ENCODE peak calls at places on chromosomes 3 and 15, in nine cellular contexts. One of them, this sample, is unnamed. For H3K9me3, the result is how much of the 10 kb centered on the place peaks cover.

GRCh38 chr3:123246846-123247245 is 45.1 kb downstream of the SEC22A start:
- DNase-seq in prostate gland: no peak
- DNase-seq in IMR-90: no peak
- DNase-seq in H1: no peak
- DNase-seq in right lobe of liver: peak
- DNase-seq in A549: no peak
- DNase-seq in heart left ventricle: no peak
- DNase-seq in stomach: no peak
- DNase-seq in breast epithelium: no peak
- DNase-seq in this sample: no peak

GRCh38 chr15:29821416-29822099 is 710 bp downstream of the TJP1 start:
- DNase-seq in heart left ventricle: peak
- DNase-seq in H1: no peak
- DNase-seq in stomach: peak
- DNase-seq in right lobe of liver: peak
- DNase-seq in IMR-90: peak
- DNase-seq in A549: peak
- DNase-seq in prostate gland: peak
- DNase-seq in breast epithelium: peak
- DNase-seq in this sample: no peak

GRCh38 chr3:113890256-113890900 is 51.8 kb downstream of the GRAMD1C start:
- DNase-seq in stomach: no peak
- DNase-seq in A549: peak
- DNase-seq in IMR-90: no peak
- DNase-seq in heart left ventricle: no peak
- DNase-seq in H1: no peak
- DNase-seq in prostate gland: no peak
- DNase-seq in right lobe of liver: peak
- DNase-seq in breast epithelium: no peak
- DNase-seq in this sample: no peak

GRCh38 chr15:87267798-87268197 is 988.7 kb downstream of the NTRK3 start:
- DNase-seq in breast epithelium: no peak
- DNase-seq in right lobe of liver: no peak
- DNase-seq in H1: no peak
- DNase-seq in prostate gland: no peak
- DNase-seq in A549: no peak
- DNase-seq in IMR-90: peak
- DNase-seq in heart left ventricle: no peak
- DNase-seq in stomach: no peak
- DNase-seq in this sample: no peak

GRCh38 chr3:180246688-180247195 is 210.0 kb upstream of the PEX5L start:
- DNase-seq in breast epithelium: no peak
- DNase-seq in IMR-90: no peak
- DNase-seq in stomach: no peak
- DNase-seq in prostate gland: no peak
- DNase-seq in heart left ventricle: no peak
- DNase-seq in A549: no peak
- DNase-seq in right lobe of liver: no peak
- DNase-seq in H1: no peak
- DNase-seq in this sample: no peak

GRCh38 chr3:138717348-138717747 is 108.8 kb downstream of the FAIM start:
- DNase-seq in IMR-90: no peak
- DNase-seq in H1: no peak
- DNase-seq in stomach: no peak
- DNase-seq in right lobe of liver: no peak
- DNase-seq in heart left ventricle: no peak
- DNase-seq in breast epithelium: no peak
- DNase-seq in prostate gland: no peak
- DNase-seq in A549: no peak
- DNase-seq in this sample: no peak

GRCh38 chr15:60396964-60397771 is 618 bp downstream of the ANXA2 start:
- DNase-seq in prostate gland: peak
- DNase-seq in H1: no peak
- DNase-seq in breast epithelium: peak
- DNase-seq in heart left ventricle: peak
- DNase-seq in right lobe of liver: peak
- DNase-seq in A549: peak
- DNase-seq in stomach: peak
- DNase-seq in IMR-90: peak
- DNase-seq in this sample: no peak

GRCh38 chr15:61079529-61079928 is 149.6 kb downstream of the RORA start:
- DNase-seq in H1: no peak
- DNase-seq in stomach: no peak
- DNase-seq in heart left ventricle: no peak
- DNase-seq in IMR-90: no peak
- DNase-seq in right lobe of liver: no peak
- DNase-seq in prostate gland: no peak
- DNase-seq in A549: no peak
- DNase-seq in breast epithelium: no peak
- DNase-seq in this sample: no peak

GRCh38 chr3:186844908-186845307 is 2.4 kb downstream of the ADIPOQ start:
- DNase-seq in heart left ventricle: no peak
- DNase-seq in breast epithelium: no peak
- DNase-seq in H1: no peak
- DNase-seq in prostate gland: no peak
- DNase-seq in stomach: no peak
- DNase-seq in A549: no peak
- DNase-seq in right lobe of liver: no peak
- DNase-seq in IMR-90: no peak
- DNase-seq in this sample: no peak

GRCh38 chr3:193554790-193555189 is at the start of gene ATP13A4:
- DNase-seq in stomach: peak
- DNase-seq in prostate gland: peak
- DNase-seq in IMR-90: no peak
- DNase-seq in H1: no peak
- DNase-seq in heart left ventricle: no peak
- DNase-seq in right lobe of liver: no peak
- DNase-seq in breast epithelium: peak
- DNase-seq in A549: no peak
- DNase-seq in this sample: no peak

GRCh38 chr3:165643433-165643824 is 193.8 kb downstream of the BCHE start:
- DNase-seq in stomach: no peak
- DNase-seq in prostate gland: no peak
- DNase-seq in A549: peak
- DNase-seq in breast epithelium: no peak
- DNase-seq in IMR-90: peak
- DNase-seq in right lobe of liver: no peak
- DNase-seq in H1: no peak
- DNase-seq in heart left ventricle: no peak
- DNase-seq in this sample: no peak

GRCh38 chr3:58521002-58521670 is 15.9 kb downstream of the ACOX2 start:
- DNase-seq in heart left ventricle: no peak
- DNase-seq in stomach: no peak
- DNase-seq in IMR-90: no peak
- DNase-seq in A549: no peak
- DNase-seq in prostate gland: no peak
- DNase-seq in H1: no peak
- DNase-seq in right lobe of liver: peak
- DNase-seq in breast epithelium: no peak
- DNase-seq in this sample: no peak

DNA sequence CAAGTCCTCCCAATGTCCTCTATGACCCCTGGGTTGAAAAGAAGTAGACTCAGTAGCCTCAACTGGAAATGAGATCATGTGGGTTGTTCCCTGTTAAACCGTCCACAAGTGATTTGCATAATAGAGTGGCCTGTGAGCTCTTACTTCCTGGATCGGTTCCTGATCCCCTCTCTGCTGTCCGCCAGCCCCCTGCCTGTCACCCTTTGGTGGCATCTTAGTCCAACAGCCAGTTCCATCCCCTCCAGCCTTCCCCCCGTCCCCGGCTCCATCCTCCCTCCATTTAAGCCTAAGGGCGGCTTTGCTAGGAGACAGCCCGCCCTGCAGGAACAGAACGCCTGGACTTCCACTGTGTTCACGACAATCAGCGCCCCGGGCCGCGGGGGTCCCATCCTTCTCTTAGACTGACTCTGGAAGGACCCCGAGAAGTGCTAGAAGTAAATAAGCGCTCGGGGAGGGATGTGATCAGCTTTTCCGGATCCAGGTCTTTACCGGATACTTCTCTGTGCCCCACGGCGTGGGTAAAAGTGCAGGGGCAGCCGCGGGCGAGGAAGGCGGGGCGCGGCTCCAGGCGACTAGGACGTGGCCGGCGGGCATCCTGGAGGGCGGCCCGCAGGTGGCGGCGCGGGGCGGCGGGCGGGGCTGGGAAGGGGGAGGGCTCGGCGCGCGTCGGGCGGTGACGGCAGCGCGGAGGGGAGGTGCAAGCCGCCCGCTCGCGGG is 51.2 kb upstream of the ULK4 start:
- DNase-seq in right lobe of liver: peak
- DNase-seq in stomach: peak
- DNase-seq in heart left ventricle: peak
- DNase-seq in IMR-90: peak
- DNase-seq in A549: peak
- DNase-seq in breast epithelium: no peak
- DNase-seq in H1: no peak
- DNase-seq in prostate gland: peak
- DNase-seq in this sample: no peak
- TF ChIP-seq POLR2A in right lobe of liver: no peak
- TF ChIP-seq POLR2A in stomach: no peak
- TF ChIP-seq POLR2A in heart left ventricle: no peak
- TF ChIP-seq POLR2A in IMR-90: no peak
- TF ChIP-seq POLR2A in A549: peak
- TF ChIP-seq POLR2A in breast epithelium: no peak
- TF ChIP-seq POLR2A in H1: no peak
- TF ChIP-seq POLR2A in prostate gland: no peak
- TF ChIP-seq POLR2A in this sample: no peak

DNA sequence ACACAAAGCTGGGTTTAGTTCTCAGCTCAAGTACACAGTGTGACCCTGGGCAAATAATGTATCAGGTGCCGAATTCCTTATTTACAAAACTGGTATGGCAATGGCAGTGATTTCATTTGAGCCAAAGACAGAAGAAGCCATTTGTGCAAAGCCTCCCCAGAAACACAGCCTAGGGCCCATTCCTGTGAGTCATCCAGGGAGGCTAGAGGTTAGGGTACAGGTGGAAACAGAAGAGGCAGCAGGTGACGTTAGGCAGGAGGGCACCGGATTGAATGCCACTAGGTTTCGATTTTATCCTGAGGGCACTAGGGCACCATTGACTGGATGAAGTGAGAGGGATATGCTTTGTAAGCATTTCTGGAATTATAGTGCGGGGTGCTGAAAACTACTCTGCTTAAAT is 766.9 kb upstream of the NR2F2 start:
- DNase-seq in prostate gland: no peak
- DNase-seq in A549: no peak
- DNase-seq in H1: no peak
- DNase-seq in right lobe of liver: no peak
- DNase-seq in IMR-90: no peak
- DNase-seq in stomach: no peak
- DNase-seq in breast epithelium: no peak
- DNase-seq in heart left ventricle: no peak
- DNase-seq in this sample: no peak
- H3K9me3 ChIP-seq in prostate gland: under half
- H3K9me3 ChIP-seq in A549: under half
- H3K9me3 ChIP-seq in H1: under half
- H3K9me3 ChIP-seq in right lobe of liver: under half
- H3K9me3 ChIP-seq in IMR-90: under half
- H3K9me3 ChIP-seq in stomach: under half
- H3K9me3 ChIP-seq in breast epithelium: under half
- H3K9me3 ChIP-seq in heart left ventricle: under half
- H3K9me3 ChIP-seq in this sample: under half

DNA sequence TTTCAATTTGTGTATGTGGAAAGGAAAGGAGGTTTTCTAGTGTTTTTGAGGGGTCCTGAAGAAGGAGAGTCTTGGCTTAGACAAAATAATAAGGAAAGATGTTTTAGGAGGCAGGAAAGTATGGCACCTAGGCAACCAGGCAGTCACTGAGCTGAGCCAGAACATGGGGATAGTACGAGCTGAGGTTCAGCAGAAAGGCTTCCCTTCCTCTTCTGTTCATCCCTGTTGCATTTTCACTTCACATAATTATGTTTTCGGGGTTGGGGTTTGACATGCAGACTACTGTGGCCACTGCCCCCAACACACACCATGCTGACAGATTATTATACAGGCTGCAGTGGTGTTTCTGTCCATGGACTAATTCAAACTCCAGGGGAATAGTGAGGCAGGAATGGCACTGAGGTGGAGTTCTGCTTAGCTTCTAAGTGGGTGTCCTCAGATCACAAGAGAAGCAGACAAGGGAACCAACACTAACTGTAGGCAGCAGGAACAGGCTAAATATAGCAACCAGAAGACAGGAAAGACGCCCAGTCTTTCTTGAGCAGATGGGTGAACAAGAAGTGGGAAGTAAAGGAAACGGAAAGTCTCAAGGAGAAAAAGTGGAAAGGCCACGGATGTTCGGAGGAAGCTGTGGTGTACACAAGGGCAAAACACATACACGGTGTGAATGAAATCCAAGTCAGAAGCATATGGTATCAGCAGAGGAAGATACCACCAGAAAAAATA is 305.8 kb downstream of the PLCL2 start:
- DNase-seq in A549: no peak
- DNase-seq in breast epithelium: no peak
- DNase-seq in IMR-90: no peak
- DNase-seq in stomach: no peak
- DNase-seq in heart left ventricle: no peak
- DNase-seq in H1: no peak
- DNase-seq in prostate gland: no peak
- DNase-seq in right lobe of liver: no peak
- DNase-seq in this sample: no peak
- H3K4me3 ChIP-seq in A549: no peak
- H3K4me3 ChIP-seq in breast epithelium: no peak
- H3K4me3 ChIP-seq in IMR-90: no peak
- H3K4me3 ChIP-seq in stomach: no peak
- H3K4me3 ChIP-seq in heart left ventricle: no peak
- H3K4me3 ChIP-seq in H1: no peak
- H3K4me3 ChIP-seq in prostate gland: no peak
- H3K4me3 ChIP-seq in right lobe of liver: no peak
- H3K4me3 ChIP-seq in this sample: no peak

DNA sequence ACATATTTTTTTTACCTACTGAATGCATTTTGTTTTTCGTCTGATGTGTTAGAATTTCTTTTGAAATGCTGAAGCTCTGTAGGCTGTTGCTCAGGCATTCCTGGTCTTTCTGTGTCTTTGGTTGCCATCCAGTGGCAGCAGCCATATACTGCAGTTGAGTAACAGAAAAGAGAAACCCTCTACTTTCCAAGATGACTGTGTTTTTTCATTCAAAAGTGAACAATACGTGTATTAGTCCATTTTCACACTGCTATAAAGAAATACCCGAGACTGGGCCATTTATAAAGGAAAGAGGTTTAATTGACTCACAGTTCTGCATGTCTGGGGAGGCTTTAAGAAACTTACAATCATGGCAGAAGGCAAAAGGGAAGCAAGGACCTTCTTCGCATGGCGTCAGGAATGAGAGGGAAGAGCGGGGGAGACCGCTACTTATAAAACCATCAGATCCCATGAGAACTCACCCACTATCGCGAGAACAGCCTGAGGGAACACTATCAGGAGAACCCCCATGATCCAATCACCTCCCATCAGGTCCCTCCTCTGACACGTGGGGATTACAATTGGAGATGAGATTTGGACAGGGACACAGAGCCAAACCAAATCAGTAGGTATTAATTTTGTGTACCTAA is 4.7 kb upstream of the GOLGA8B start:
- DNase-seq in stomach: peak
- DNase-seq in right lobe of liver: no peak
- DNase-seq in prostate gland: peak
- DNase-seq in H1: no peak
- DNase-seq in breast epithelium: peak
- DNase-seq in IMR-90: peak
- DNase-seq in heart left ventricle: no peak
- DNase-seq in A549: peak
- DNase-seq in this sample: no peak
- TF ChIP-seq POLR2A in stomach: no peak
- TF ChIP-seq POLR2A in right lobe of liver: peak
- TF ChIP-seq POLR2A in prostate gland: no peak
- TF ChIP-seq POLR2A in H1: peak
- TF ChIP-seq POLR2A in breast epithelium: peak
- TF ChIP-seq POLR2A in IMR-90: peak
- TF ChIP-seq POLR2A in heart left ventricle: no peak
- TF ChIP-seq POLR2A in A549: peak
- TF ChIP-seq POLR2A in this sample: no peak

This sample was measured in vagina.